ENCODE peak calls at places on chromosomes 7 and 10, in ten cellular contexts. One of them, this sample, is unnamed.
A peak's percentile ranks its signal among the peaks of the same experiment; 100 is the strongest.

GRCh38 chr7:106346678-106347217 is 62.0 kb upstream of the NAMPT start:
- DNase-seq in spleen: no peak
- DNase-seq in GM12865: peak; percentile 93
- DNase-seq in cardiac muscle cell: peak; percentile 93
- DNase-seq in HL-60: peak; percentile 83
- DNase-seq in progenitor cell of endocrine pancreas: no peak
- DNase-seq in MM.1S: peak; percentile 100
- DNase-seq in BJ: peak; percentile 79
- DNase-seq in AG04449: peak; percentile 82
- DNase-seq in GM20000: peak; percentile 67
- DNase-seq in this sample: no peak

GRCh38 chr7:40847921-40848320 is 713.1 kb downstream of the SUGCT start:
- DNase-seq in spleen: no peak
- DNase-seq in GM12865: no peak
- DNase-seq in cardiac muscle cell: no peak
- DNase-seq in HL-60: no peak
- DNase-seq in progenitor cell of endocrine pancreas: no peak
- DNase-seq in MM.1S: no peak
- DNase-seq in BJ: no peak
- DNase-seq in AG04449: no peak
- DNase-seq in GM20000: no peak
- DNase-seq in this sample: no peak

GRCh38 chr10:84543948-84544347 is 215.6 kb downstream of the CCSER2 start:
- DNase-seq in spleen: no peak
- DNase-seq in GM12865: no peak
- DNase-seq in cardiac muscle cell: no peak
- DNase-seq in HL-60: no peak
- DNase-seq in progenitor cell of endocrine pancreas: no peak
- DNase-seq in MM.1S: no peak
- DNase-seq in BJ: no peak
- DNase-seq in AG04449: no peak
- DNase-seq in GM20000: no peak
- DNase-seq in this sample: no peak

GRCh38 chr10:77840636-77841035 is 85.9 kb downstream of the DLG5 start:
- DNase-seq in spleen: peak; percentile 57
- DNase-seq in GM12865: no peak
- DNase-seq in cardiac muscle cell: no peak
- DNase-seq in HL-60: no peak
- DNase-seq in progenitor cell of endocrine pancreas: no peak
- DNase-seq in MM.1S: no peak
- DNase-seq in BJ: no peak
- DNase-seq in AG04449: no peak
- DNase-seq in GM20000: no peak
- DNase-seq in this sample: no peak

GRCh38 chr7:45460379-45460778 is 113.8 kb upstream of the ADCY1 start:
- DNase-seq in spleen: no peak
- DNase-seq in GM12865: no peak
- DNase-seq in cardiac muscle cell: no peak
- DNase-seq in HL-60: no peak
- DNase-seq in progenitor cell of endocrine pancreas: no peak
- DNase-seq in MM.1S: no peak
- DNase-seq in BJ: no peak
- DNase-seq in AG04449: no peak
- DNase-seq in GM20000: no peak
- DNase-seq in this sample: no peak

GRCh38 chr10:19816420-19817250 is at the start of gene PLXDC2:
- DNase-seq in spleen: peak; percentile 86
- DNase-seq in GM12865: peak; percentile 41
- DNase-seq in cardiac muscle cell: no peak
- DNase-seq in HL-60: no peak
- DNase-seq in progenitor cell of endocrine pancreas: peak; percentile 30
- DNase-seq in MM.1S: peak; percentile 57
- DNase-seq in BJ: no peak
- DNase-seq in AG04449: no peak
- DNase-seq in GM20000: peak; percentile 34
- DNase-seq in this sample: peak; percentile 52

GRCh38 chr7:94206295-94206694 is 188.4 kb upstream of the COL1A2 start:
- DNase-seq in spleen: no peak
- DNase-seq in GM12865: no peak
- DNase-seq in cardiac muscle cell: peak; percentile 49
- DNase-seq in HL-60: no peak
- DNase-seq in progenitor cell of endocrine pancreas: no peak
- DNase-seq in MM.1S: no peak
- DNase-seq in BJ: no peak
- DNase-seq in AG04449: no peak
- DNase-seq in GM20000: no peak
- DNase-seq in this sample: no peak

GRCh38 chr7:137772748-137773147 is 74.0 kb downstream of the DGKI start:
- DNase-seq in spleen: no peak
- DNase-seq in GM12865: no peak
- DNase-seq in cardiac muscle cell: peak; percentile 46
- DNase-seq in HL-60: no peak
- DNase-seq in progenitor cell of endocrine pancreas: no peak
- DNase-seq in MM.1S: no peak
- DNase-seq in BJ: peak; percentile 73
- DNase-seq in AG04449: peak; percentile 63
- DNase-seq in GM20000: no peak
- DNase-seq in this sample: no peak

GRCh38 chr7:38070718-38071117 is 107.3 kb upstream of the STARD3NL start:
- DNase-seq in spleen: no peak
- DNase-seq in GM12865: peak; percentile 4
- DNase-seq in cardiac muscle cell: peak; percentile 67
- DNase-seq in HL-60: no peak
- DNase-seq in progenitor cell of endocrine pancreas: no peak
- DNase-seq in MM.1S: no peak
- DNase-seq in BJ: no peak
- DNase-seq in AG04449: no peak
- DNase-seq in GM20000: no peak
- DNase-seq in this sample: no peak

GRCh38 chr10:126408953-126409641 is 20.8 kb upstream of the ADAM12 start:
- DNase-seq in spleen: no peak
- DNase-seq in GM12865: no peak
- DNase-seq in cardiac muscle cell: peak; percentile 47
- DNase-seq in HL-60: no peak
- DNase-seq in progenitor cell of endocrine pancreas: no peak
- DNase-seq in MM.1S: no peak
- DNase-seq in BJ: no peak
- DNase-seq in AG04449: no peak
- DNase-seq in GM20000: no peak
- DNase-seq in this sample: no peak

GRCh38 chr10:24849051-24849450 is 103.4 kb downstream of the PRTFDC1 start:
- DNase-seq in spleen: no peak
- DNase-seq in GM12865: no peak
- DNase-seq in cardiac muscle cell: peak; percentile 42
- DNase-seq in HL-60: no peak
- DNase-seq in progenitor cell of endocrine pancreas: no peak
- DNase-seq in MM.1S: no peak
- DNase-seq in BJ: no peak
- DNase-seq in AG04449: no peak
- DNase-seq in GM20000: no peak
- DNase-seq in this sample: no peak

GRCh38 chr10:70379581-70380176 is 2.7 kb downstream of the LRRC20 start:
- DNase-seq in spleen: no peak
- DNase-seq in GM12865: peak; percentile 45
- DNase-seq in cardiac muscle cell: no peak
- DNase-seq in HL-60: peak; percentile 30
- DNase-seq in progenitor cell of endocrine pancreas: no peak
- DNase-seq in MM.1S: peak; percentile 50
- DNase-seq in BJ: no peak
- DNase-seq in AG04449: no peak
- DNase-seq in GM20000: peak; percentile 51
- DNase-seq in this sample: no peak

GRCh38 chr7:44383566-44383965 is 58.2 kb upstream of the CAMK2B start:
- DNase-seq in spleen: peak; percentile 69
- DNase-seq in GM12865: no peak
- DNase-seq in cardiac muscle cell: peak; percentile 64
- DNase-seq in HL-60: no peak
- DNase-seq in progenitor cell of endocrine pancreas: no peak
- DNase-seq in MM.1S: no peak
- DNase-seq in BJ: peak; percentile 26
- DNase-seq in AG04449: peak; percentile 24
- DNase-seq in GM20000: no peak
- DNase-seq in this sample: no peak

GRCh38 chr10:91941426-91941825 is 17.9 kb downstream of the BTAF1 start:
- DNase-seq in spleen: no peak
- DNase-seq in GM12865: no peak
- DNase-seq in cardiac muscle cell: no peak
- DNase-seq in HL-60: no peak
- DNase-seq in progenitor cell of endocrine pancreas: no peak
- DNase-seq in MM.1S: no peak
- DNase-seq in BJ: no peak
- DNase-seq in AG04449: no peak
- DNase-seq in GM20000: no peak
- DNase-seq in this sample: no peak

GRCh38 chr10:22783807-22784206 is 69.4 kb upstream of the PIP4K2A start:
- DNase-seq in spleen: no peak
- DNase-seq in GM12865: no peak
- DNase-seq in cardiac muscle cell: no peak
- DNase-seq in HL-60: no peak
- DNase-seq in progenitor cell of endocrine pancreas: no peak
- DNase-seq in MM.1S: no peak
- DNase-seq in BJ: no peak
- DNase-seq in AG04449: no peak
- DNase-seq in GM20000: no peak
- DNase-seq in this sample: no peak

GRCh38 chr10:104057717-104058116 is 28.0 kb downstream of the COL17A1 start:
- DNase-seq in spleen: no peak
- DNase-seq in GM12865: no peak
- DNase-seq in cardiac muscle cell: no peak
- DNase-seq in HL-60: no peak
- DNase-seq in progenitor cell of endocrine pancreas: no peak
- DNase-seq in MM.1S: no peak
- DNase-seq in BJ: no peak
- DNase-seq in AG04449: no peak
- DNase-seq in GM20000: no peak
- DNase-seq in this sample: no peak

GRCh38 chr7:115995701-115996100 is 34.9 kb downstream of the TFEC start:
- DNase-seq in spleen: no peak
- DNase-seq in GM12865: no peak
- DNase-seq in cardiac muscle cell: no peak
- DNase-seq in HL-60: no peak
- DNase-seq in progenitor cell of endocrine pancreas: no peak
- DNase-seq in MM.1S: no peak
- DNase-seq in BJ: no peak
- DNase-seq in AG04449: no peak
- DNase-seq in GM20000: no peak
- DNase-seq in this sample: no peak

GRCh38 chr7:115997221-115997620 is 33.3 kb downstream of the TFEC start:
- DNase-seq in spleen: no peak
- DNase-seq in GM12865: no peak
- DNase-seq in cardiac muscle cell: no peak
- DNase-seq in HL-60: no peak
- DNase-seq in progenitor cell of endocrine pancreas: no peak
- DNase-seq in MM.1S: no peak
- DNase-seq in BJ: no peak
- DNase-seq in AG04449: no peak
- DNase-seq in GM20000: no peak
- DNase-seq in this sample: no peak
- TF ChIP-seq CTCF in spleen: no peak
- TF ChIP-seq CTCF in GM12865: no peak
- TF ChIP-seq CTCF in cardiac muscle cell: no peak
- TF ChIP-seq CTCF in HL-60: no peak
- TF ChIP-seq CTCF in progenitor cell of endocrine pancreas: no peak
- TF ChIP-seq CTCF in MM.1S: no peak
- TF ChIP-seq CTCF in BJ: no peak
- TF ChIP-seq CTCF in AG04449: no peak
- TF ChIP-seq CTCF in GM20000: no peak
- TF ChIP-seq CTCF in this sample: no peak

GRCh38 chr7:121126801-121127534 is 138.5 kb downstream of the CPED1 start:
- DNase-seq in spleen: no peak
- DNase-seq in GM12865: peak; percentile 5
- DNase-seq in cardiac muscle cell: peak; percentile 60
- DNase-seq in HL-60: no peak
- DNase-seq in progenitor cell of endocrine pancreas: no peak
- DNase-seq in MM.1S: peak; percentile 51
- DNase-seq in BJ: no peak
- DNase-seq in AG04449: no peak
- DNase-seq in GM20000: no peak
- DNase-seq in this sample: no peak
- TF ChIP-seq CTCF in spleen: peak; percentile 34
- TF ChIP-seq CTCF in GM12865: peak; percentile 14
- TF ChIP-seq CTCF in cardiac muscle cell: peak; percentile 32
- TF ChIP-seq CTCF in HL-60: no peak
- TF ChIP-seq CTCF in progenitor cell of endocrine pancreas: peak; percentile 31
- TF ChIP-seq CTCF in MM.1S: peak; percentile 39
- TF ChIP-seq CTCF in BJ: no peak
- TF ChIP-seq CTCF in AG04449: no peak
- TF ChIP-seq CTCF in GM20000: no peak
- TF ChIP-seq CTCF in this sample: no peak

GRCh38 chr10:6838118-6838517 is 258.0 kb upstream of the PRKCQ start:
- DNase-seq in spleen: no peak
- DNase-seq in GM12865: peak; percentile 9
- DNase-seq in cardiac muscle cell: no peak
- DNase-seq in HL-60: no peak
- DNase-seq in progenitor cell of endocrine pancreas: no peak
- DNase-seq in MM.1S: peak; percentile 38
- DNase-seq in BJ: no peak
- DNase-seq in AG04449: no peak
- DNase-seq in GM20000: no peak
- DNase-seq in this sample: no peak
- TF ChIP-seq CTCF in spleen: no peak
- TF ChIP-seq CTCF in GM12865: peak; percentile 13
- TF ChIP-seq CTCF in cardiac muscle cell: no peak
- TF ChIP-seq CTCF in HL-60: peak; percentile 16
- TF ChIP-seq CTCF in progenitor cell of endocrine pancreas: peak; percentile 25
- TF ChIP-seq CTCF in MM.1S: peak; percentile 53
- TF ChIP-seq CTCF in BJ: no peak
- TF ChIP-seq CTCF in AG04449: no peak
- TF ChIP-seq CTCF in GM20000: no peak
- TF ChIP-seq CTCF in this sample: no peak

GRCh38 chr10:28853195-28853594 is 175.9 kb downstream of the BAMBI start:
- DNase-seq in spleen: no peak
- DNase-seq in GM12865: no peak
- DNase-seq in cardiac muscle cell: peak; percentile 89
- DNase-seq in HL-60: no peak
- DNase-seq in progenitor cell of endocrine pancreas: no peak
- DNase-seq in MM.1S: no peak
- DNase-seq in BJ: no peak
- DNase-seq in AG04449: no peak
- DNase-seq in GM20000: no peak
- DNase-seq in this sample: no peak

GRCh38 chr10:28845009-28845682 is 167.8 kb downstream of the BAMBI start:
- DNase-seq in spleen: no peak
- DNase-seq in GM12865: no peak
- DNase-seq in cardiac muscle cell: peak; percentile 97
- DNase-seq in HL-60: no peak
- DNase-seq in progenitor cell of endocrine pancreas: no peak
- DNase-seq in MM.1S: no peak
- DNase-seq in BJ: no peak
- DNase-seq in AG04449: no peak
- DNase-seq in GM20000: no peak
- DNase-seq in this sample: no peak

GRCh38 chr10:28849821-28850220 is 172.5 kb downstream of the BAMBI start:
- DNase-seq in spleen: no peak
- DNase-seq in GM12865: no peak
- DNase-seq in cardiac muscle cell: peak; percentile 42
- DNase-seq in HL-60: no peak
- DNase-seq in progenitor cell of endocrine pancreas: no peak
- DNase-seq in MM.1S: no peak
- DNase-seq in BJ: no peak
- DNase-seq in AG04449: no peak
- DNase-seq in GM20000: no peak
- DNase-seq in this sample: no peak

GRCh38 chr10:28849309-28849708 is 172.0 kb downstream of the BAMBI start:
- DNase-seq in spleen: no peak
- DNase-seq in GM12865: no peak
- DNase-seq in cardiac muscle cell: no peak
- DNase-seq in HL-60: no peak
- DNase-seq in progenitor cell of endocrine pancreas: no peak
- DNase-seq in MM.1S: no peak
- DNase-seq in BJ: no peak
- DNase-seq in AG04449: no peak
- DNase-seq in GM20000: no peak
- DNase-seq in this sample: no peak

GRCh38 chr10:28850784-28851183 is 173.5 kb downstream of the BAMBI start:
- DNase-seq in spleen: no peak
- DNase-seq in GM12865: no peak
- DNase-seq in cardiac muscle cell: no peak
- DNase-seq in HL-60: no peak
- DNase-seq in progenitor cell of endocrine pancreas: no peak
- DNase-seq in MM.1S: no peak
- DNase-seq in BJ: no peak
- DNase-seq in AG04449: no peak
- DNase-seq in GM20000: no peak
- DNase-seq in this sample: no peak
- TF ChIP-seq CTCF in spleen: no peak
- TF ChIP-seq CTCF in GM12865: no peak
- TF ChIP-seq CTCF in cardiac muscle cell: no peak
- TF ChIP-seq CTCF in HL-60: no peak
- TF ChIP-seq CTCF in progenitor cell of endocrine pancreas: no peak
- TF ChIP-seq CTCF in MM.1S: no peak
- TF ChIP-seq CTCF in BJ: no peak
- TF ChIP-seq CTCF in AG04449: no peak
- TF ChIP-seq CTCF in GM20000: no peak
- TF ChIP-seq CTCF in this sample: no peak